ENCODE peak calls at places on chromosome 20, in ten cellular contexts. One of them, this sample, is unnamed.

GRCh38 chr20:35369804-35370203 is 42.0 kb downstream of the UQCC1 start:
- DNase-seq in ovary: no peak
- DNase-seq in vagina: no peak
- DNase-seq in endothelial cell of umbilical vein: no peak
- DNase-seq in uterus: no peak
- DNase-seq in IMR-90: peak; percentile 87
- DNase-seq in HCT116: no peak
- DNase-seq in esophagus muscularis mucosa: no peak
- DNase-seq in A549: no peak
- DNase-seq in heart left ventricle: no peak
- DNase-seq in this sample: no peak

GRCh38 chr20:33051333-33051732 is 2.4 kb upstream of the BPIFB3 start:
- DNase-seq in ovary: no peak
- DNase-seq in vagina: no peak
- DNase-seq in endothelial cell of umbilical vein: no peak
- DNase-seq in uterus: no peak
- DNase-seq in IMR-90: no peak
- DNase-seq in HCT116: no peak
- DNase-seq in esophagus muscularis mucosa: no peak
- DNase-seq in A549: no peak
- DNase-seq in heart left ventricle: no peak
- DNase-seq in this sample: no peak

GRCh38 chr20:56359212-56360132 is 698 bp downstream of the FAM210B start:
- DNase-seq in ovary: peak; percentile 63
- DNase-seq in vagina: no peak
- DNase-seq in endothelial cell of umbilical vein: peak; percentile 76
- DNase-seq in uterus: peak; percentile 38
- DNase-seq in IMR-90: peak; percentile 73
- DNase-seq in HCT116: no peak
- DNase-seq in esophagus muscularis mucosa: no peak
- DNase-seq in A549: peak; percentile 48
- DNase-seq in heart left ventricle: peak; percentile 68
- DNase-seq in this sample: peak; percentile 44

GRCh38 chr20:45444050-45444449 is 25.5 kb upstream of the WFDC2 start:
- DNase-seq in ovary: no peak
- DNase-seq in vagina: no peak
- DNase-seq in endothelial cell of umbilical vein: no peak
- DNase-seq in uterus: no peak
- DNase-seq in IMR-90: no peak
- DNase-seq in HCT116: no peak
- DNase-seq in esophagus muscularis mucosa: no peak
- DNase-seq in A549: no peak
- DNase-seq in heart left ventricle: no peak
- DNase-seq in this sample: no peak

GRCh38 chr20:2946988-2947961 is 74.0 kb downstream of the PTPRA start:
- DNase-seq in ovary: no peak
- DNase-seq in vagina: no peak
- DNase-seq in endothelial cell of umbilical vein: no peak
- DNase-seq in uterus: no peak
- DNase-seq in IMR-90: peak; percentile 75
- DNase-seq in HCT116: no peak
- DNase-seq in esophagus muscularis mucosa: no peak
- DNase-seq in A549: peak; percentile 16
- DNase-seq in heart left ventricle: no peak
- DNase-seq in this sample: no peak

GRCh38 chr20:60123096-60123495 is 164.9 kb downstream of the CDH26 start:
- DNase-seq in ovary: no peak
- DNase-seq in vagina: no peak
- DNase-seq in endothelial cell of umbilical vein: no peak
- DNase-seq in uterus: no peak
- DNase-seq in IMR-90: no peak
- DNase-seq in HCT116: no peak
- DNase-seq in esophagus muscularis mucosa: no peak
- DNase-seq in A549: no peak
- DNase-seq in heart left ventricle: no peak
- DNase-seq in this sample: no peak

GRCh38 chr20:45041464-45042337 is 59.2 kb downstream of the KCNS1 start:
- DNase-seq in ovary: no peak
- DNase-seq in vagina: no peak
- DNase-seq in endothelial cell of umbilical vein: peak; percentile 91
- DNase-seq in uterus: no peak
- DNase-seq in IMR-90: peak; percentile 65
- DNase-seq in HCT116: peak; percentile 66
- DNase-seq in esophagus muscularis mucosa: no peak
- DNase-seq in A549: peak; percentile 16
- DNase-seq in heart left ventricle: no peak
- DNase-seq in this sample: no peak

GRCh38 chr20:56362833-56363413 is 4.1 kb downstream of the FAM210B start:
- DNase-seq in ovary: peak; percentile 65
- DNase-seq in vagina: no peak
- DNase-seq in endothelial cell of umbilical vein: peak; percentile 44
- DNase-seq in uterus: no peak
- DNase-seq in IMR-90: peak; percentile 16
- DNase-seq in HCT116: no peak
- DNase-seq in esophagus muscularis mucosa: no peak
- DNase-seq in A549: no peak
- DNase-seq in heart left ventricle: no peak
- DNase-seq in this sample: no peak

GRCh38 chr20:60950547-60950946 is 301.5 kb upstream of the CDH4 start:
- DNase-seq in ovary: no peak
- DNase-seq in vagina: no peak
- DNase-seq in endothelial cell of umbilical vein: no peak
- DNase-seq in uterus: no peak
- DNase-seq in IMR-90: no peak
- DNase-seq in HCT116: no peak
- DNase-seq in esophagus muscularis mucosa: no peak
- DNase-seq in A549: no peak
- DNase-seq in heart left ventricle: no peak
- DNase-seq in this sample: no peak

GRCh38 chr20:11459090-11459877 is 458.4 kb upstream of the BTBD3 start:
- DNase-seq in ovary: no peak
- DNase-seq in vagina: no peak
- DNase-seq in endothelial cell of umbilical vein: no peak
- DNase-seq in uterus: no peak
- DNase-seq in IMR-90: peak; percentile 52
- DNase-seq in HCT116: no peak
- DNase-seq in esophagus muscularis mucosa: no peak
- DNase-seq in A549: no peak
- DNase-seq in heart left ventricle: no peak
- DNase-seq in this sample: no peak

GRCh38 chr20:59775221-59776055 is 158.0 kb downstream of the SYCP2 start:
- DNase-seq in ovary: peak; percentile 8
- DNase-seq in vagina: peak; percentile 90
- DNase-seq in endothelial cell of umbilical vein: no peak
- DNase-seq in uterus: peak; percentile 5
- DNase-seq in IMR-90: no peak
- DNase-seq in HCT116: no peak
- DNase-seq in esophagus muscularis mucosa: peak; percentile 87
- DNase-seq in A549: no peak
- DNase-seq in heart left ventricle: no peak
- DNase-seq in this sample: no peak

GRCh38 chr20:46350201-46350985 is 42.1 kb upstream of the CDH22 start:
- DNase-seq in ovary: no peak
- DNase-seq in vagina: no peak
- DNase-seq in endothelial cell of umbilical vein: peak; percentile 60
- DNase-seq in uterus: no peak
- DNase-seq in IMR-90: peak; percentile 93
- DNase-seq in HCT116: no peak
- DNase-seq in esophagus muscularis mucosa: no peak
- DNase-seq in A549: peak; percentile 62
- DNase-seq in heart left ventricle: no peak
- DNase-seq in this sample: no peak

GRCh38 chr20:63495167-63495720 is 3.6 kb downstream of the EEF1A2 start:
- DNase-seq in ovary: no peak
- DNase-seq in vagina: no peak
- DNase-seq in endothelial cell of umbilical vein: no peak
- DNase-seq in uterus: no peak
- DNase-seq in IMR-90: no peak
- DNase-seq in HCT116: no peak
- DNase-seq in esophagus muscularis mucosa: no peak
- DNase-seq in A549: no peak
- DNase-seq in heart left ventricle: no peak
- DNase-seq in this sample: no peak

GRCh38 chr20:9024996-9025395 is 43.9 kb upstream of the PLCB4 start:
- DNase-seq in ovary: no peak
- DNase-seq in vagina: no peak
- DNase-seq in endothelial cell of umbilical vein: no peak
- DNase-seq in uterus: no peak
- DNase-seq in IMR-90: no peak
- DNase-seq in HCT116: no peak
- DNase-seq in esophagus muscularis mucosa: no peak
- DNase-seq in A549: no peak
- DNase-seq in heart left ventricle: no peak
- DNase-seq in this sample: no peak

GRCh38 chr20:20864346-20865096 is 152.1 kb upstream of the RALGAPA2 start:
- DNase-seq in ovary: no peak
- DNase-seq in vagina: no peak
- DNase-seq in endothelial cell of umbilical vein: no peak
- DNase-seq in uterus: no peak
- DNase-seq in IMR-90: no peak
- DNase-seq in HCT116: no peak
- DNase-seq in esophagus muscularis mucosa: no peak
- DNase-seq in A549: peak; percentile 50
- DNase-seq in heart left ventricle: no peak
- DNase-seq in this sample: no peak

GRCh38 chr20:34082232-34082887 is 29.7 kb downstream of the EIF2S2 start:
- DNase-seq in ovary: no peak
- DNase-seq in vagina: no peak
- DNase-seq in endothelial cell of umbilical vein: no peak
- DNase-seq in uterus: no peak
- DNase-seq in IMR-90: no peak
- DNase-seq in HCT116: no peak
- DNase-seq in esophagus muscularis mucosa: no peak
- DNase-seq in A549: no peak
- DNase-seq in heart left ventricle: no peak
- DNase-seq in this sample: no peak
- TF ChIP-seq POLR2A in ovary: no peak
- TF ChIP-seq POLR2A in vagina: no peak
- TF ChIP-seq POLR2A in endothelial cell of umbilical vein: no peak
- TF ChIP-seq POLR2A in uterus: no peak
- TF ChIP-seq POLR2A in IMR-90: no peak
- TF ChIP-seq POLR2A in HCT116: no peak
- TF ChIP-seq POLR2A in esophagus muscularis mucosa: no peak
- TF ChIP-seq POLR2A in A549: no peak
- TF ChIP-seq POLR2A in heart left ventricle: no peak
- TF ChIP-seq POLR2A in this sample: no peak

GRCh38 chr20:12699374-12700228 is 309.2 kb upstream of the SPTLC3 start:
- DNase-seq in ovary: no peak
- DNase-seq in vagina: no peak
- DNase-seq in endothelial cell of umbilical vein: no peak
- DNase-seq in uterus: no peak
- DNase-seq in IMR-90: no peak
- DNase-seq in HCT116: no peak
- DNase-seq in esophagus muscularis mucosa: no peak
- DNase-seq in A549: no peak
- DNase-seq in heart left ventricle: no peak
- DNase-seq in this sample: no peak

GRCh38 chr20:12698817-12699216 is 310.0 kb upstream of the SPTLC3 start:
- DNase-seq in ovary: no peak
- DNase-seq in vagina: no peak
- DNase-seq in endothelial cell of umbilical vein: no peak
- DNase-seq in uterus: no peak
- DNase-seq in IMR-90: no peak
- DNase-seq in HCT116: no peak
- DNase-seq in esophagus muscularis mucosa: no peak
- DNase-seq in A549: no peak
- DNase-seq in heart left ventricle: no peak
- DNase-seq in this sample: no peak

GRCh38 chr20:12700701-12701100 is 308.1 kb upstream of the SPTLC3 start:
- DNase-seq in ovary: no peak
- DNase-seq in vagina: no peak
- DNase-seq in endothelial cell of umbilical vein: no peak
- DNase-seq in uterus: no peak
- DNase-seq in IMR-90: no peak
- DNase-seq in HCT116: no peak
- DNase-seq in esophagus muscularis mucosa: no peak
- DNase-seq in A549: no peak
- DNase-seq in heart left ventricle: no peak
- DNase-seq in this sample: no peak

DNA sequence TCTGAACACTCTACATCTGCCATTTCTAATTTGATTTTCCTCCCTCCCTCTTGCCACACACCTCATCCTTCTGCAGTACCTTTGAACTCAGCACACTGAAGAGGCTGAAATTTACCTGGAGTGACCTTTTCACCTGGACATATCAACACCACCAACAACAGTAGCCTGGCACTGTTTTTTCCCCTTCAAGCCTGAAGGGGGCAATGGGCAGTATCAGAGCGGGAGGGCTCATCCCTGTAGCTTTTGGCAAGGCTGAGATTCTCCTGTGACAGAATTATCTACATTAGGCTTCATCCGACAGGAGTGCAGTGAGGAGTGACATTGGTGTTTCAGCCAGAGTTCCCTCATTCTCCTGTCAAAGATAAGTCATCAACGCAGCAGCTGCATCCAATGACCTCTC is 312.8 kb upstream of the SPTLC3 start:
- DNase-seq in ovary: no peak
- DNase-seq in vagina: no peak
- DNase-seq in endothelial cell of umbilical vein: no peak
- DNase-seq in uterus: no peak
- DNase-seq in IMR-90: no peak
- DNase-seq in HCT116: no peak
- DNase-seq in esophagus muscularis mucosa: no peak
- DNase-seq in A549: no peak
- DNase-seq in heart left ventricle: no peak
- DNase-seq in this sample: no peak
- TF ChIP-seq CTCF in ovary: no peak
- TF ChIP-seq CTCF in vagina: no peak
- TF ChIP-seq CTCF in endothelial cell of umbilical vein: no peak
- TF ChIP-seq CTCF in uterus: no peak
- TF ChIP-seq CTCF in IMR-90: no peak
- TF ChIP-seq CTCF in HCT116: no peak
- TF ChIP-seq CTCF in esophagus muscularis mucosa: no peak
- TF ChIP-seq CTCF in A549: no peak
- TF ChIP-seq CTCF in heart left ventricle: no peak
- TF ChIP-seq CTCF in this sample: no peak

GRCh38 chr20:37317316-37317715 is 27.9 kb downstream of the MANBAL start:
- DNase-seq in ovary: no peak
- DNase-seq in vagina: no peak
- DNase-seq in endothelial cell of umbilical vein: no peak
- DNase-seq in uterus: no peak
- DNase-seq in IMR-90: no peak
- DNase-seq in HCT116: no peak
- DNase-seq in esophagus muscularis mucosa: no peak
- DNase-seq in A549: no peak
- DNase-seq in heart left ventricle: no peak
- DNase-seq in this sample: no peak
- H3K4me1 ChIP-seq in ovary: peaks cover 19% of the 10 kb centered on the region
- H3K4me1 ChIP-seq in vagina: peaks cover 41% of the 10 kb centered on the region
- H3K4me1 ChIP-seq in endothelial cell of umbilical vein: no peaks in the 10 kb centered on the region
- H3K4me1 ChIP-seq in uterus: peaks cover 18% of the 10 kb centered on the region
- H3K4me1 ChIP-seq in IMR-90: peaks cover 28% of the 10 kb centered on the region
- H3K4me1 ChIP-seq in HCT116: no peaks in the 10 kb centered on the region
- H3K4me1 ChIP-seq in esophagus muscularis mucosa: peaks cover 29% of the 10 kb centered on the region
- H3K4me1 ChIP-seq in A549: no peaks in the 10 kb centered on the region
- H3K4me1 ChIP-seq in heart left ventricle: peaks cover 33% of the 10 kb centered on the region
- H3K4me1 ChIP-seq in this sample: peaks cover 29% of the 10 kb centered on the region

GRCh38 chr20:57481281-57481711 is 43.6 kb downstream of the CTCFL start:
- DNase-seq in ovary: no peak
- DNase-seq in vagina: no peak
- DNase-seq in endothelial cell of umbilical vein: no peak
- DNase-seq in uterus: no peak
- DNase-seq in IMR-90: no peak
- DNase-seq in HCT116: no peak
- DNase-seq in esophagus muscularis mucosa: no peak
- DNase-seq in A549: no peak
- DNase-seq in heart left ventricle: no peak
- DNase-seq in this sample: no peak
- TF ChIP-seq POLR2A in ovary: no peak
- TF ChIP-seq POLR2A in vagina: no peak
- TF ChIP-seq POLR2A in endothelial cell of umbilical vein: no peak
- TF ChIP-seq POLR2A in uterus: no peak
- TF ChIP-seq POLR2A in IMR-90: no peak
- TF ChIP-seq POLR2A in HCT116: no peak
- TF ChIP-seq POLR2A in esophagus muscularis mucosa: no peak
- TF ChIP-seq POLR2A in A549: no peak
- TF ChIP-seq POLR2A in heart left ventricle: no peak
- TF ChIP-seq POLR2A in this sample: no peak

This sample was measured in tibial nerve.